ENCODE peak calls at places on chromosome 12, in nine cellular contexts. C is cardiac muscle cell, R is astrocyte, Y is mammary epithelial cell, E is lung, V is vagina, I is brain microvascular endothelial cell, T is gastrocnemius medialis, W is testis. K is an unnamed sample.

GRCh38 chr12:46649433-46649832 is 176.4 kb downstream of the SLC38A4 start:
- DNase-seq in E (no peak), W (no peak), I (no peak), Y (no peak), V (no peak), T (no peak), C (no peak), R (no peak), K (no peak)

GRCh38 chr12:124754949-124755800 is 108.5 kb downstream of the SCARB1 start:
- DNase-seq in V (no peak), R (peak; percentile 80), I (peak; percentile 57), W (peak; percentile 88), C (peak; percentile 98), E (peak; percentile 91), T (peak; percentile 91), Y (peak; percentile 72), K (peak; percentile 97)

GRCh38 chr12:15613981-15614380 is 175.2 kb downstream of the EPS8 start:
- DNase-seq in E (no peak), Y (no peak), T (no peak), W (no peak), C (no peak), V (no peak), R (peak; percentile 34), I (no peak), K (no peak)

GRCh38 chr12:124322271-124322998 is 27.5 kb downstream of the RFLNA start:
- DNase-seq in I (no peak), E (no peak), V (no peak), R (no peak), W (no peak), C (no peak), T (no peak), Y (peak; percentile 7), K (no peak)

GRCh38 chr12:127822743-127823433 is 444.1 kb upstream of the TMEM132C start:
- DNase-seq in V (peak; percentile 28), W (peak; percentile 40), T (no peak), E (no peak), Y (no peak), R (peak; percentile 33), I (no peak), C (no peak), K (no peak)

GRCh38 chr12:14443531-14443930 is 78.0 kb downstream of the ATF7IP start:
- DNase-seq in I (no peak), Y (no peak), R (no peak), C (peak; percentile 31), T (no peak), V (no peak), E (no peak), W (no peak), K (no peak)

GRCh38 chr12:49019435-49020317 is 1.1 kb upstream of the PRKAG1 start:
- DNase-seq in T (no peak), Y (no peak), R (no peak), C (peak; percentile 50), I (peak; percentile 40), V (no peak), W (no peak), E (no peak), K (no peak)

GRCh38 chr12:113222730-113223531 is 1.7 kb downstream of the TPCN1 start:
- DNase-seq in I (peak; percentile 69), T (peak; percentile 88), V (no peak), E (peak; percentile 72), R (peak; percentile 80), C (peak; percentile 93), Y (peak; percentile 15), W (peak; percentile 76), K (peak; percentile 83)

GRCh38 chr12:121439715-121440114 is 39.8 kb downstream of the RNF34 start:
- DNase-seq in I (no peak), R (no peak), W (no peak), C (no peak), V (no peak), Y (no peak), E (no peak), T (no peak), K (no peak)

GRCh38 chr12:121442028-121442948 is 42.4 kb downstream of the RNF34 start:
- DNase-seq in R (no peak), E (no peak), V (no peak), I (no peak), Y (no peak), T (no peak), W (no peak), C (no peak), K (no peak)

GRCh38 chr12:121443193-121443829 is 43.4 kb downstream of the RNF34 start:
- DNase-seq in T (peak; percentile 80), I (peak; percentile 77), R (peak; percentile 29), C (peak; percentile 82), V (no peak), Y (peak; percentile 68), W (peak; percentile 93), E (peak; percentile 84), K (peak; percentile 74)

GRCh38 chr12:121440768-121441167 is 40.9 kb downstream of the RNF34 start:
- DNase-seq in C (no peak), E (no peak), V (no peak), T (no peak), Y (no peak), I (no peak), R (no peak), W (no peak), K (no peak)

GRCh38 chr12:121441555-121441954 is 41.6 kb downstream of the RNF34 start:
- DNase-seq in W (peak; percentile 60), T (no peak), I (no peak), C (no peak), Y (no peak), V (no peak), E (no peak), R (no peak), K (no peak)
- TF ChIP-seq CTCF in W (peak; percentile 15), T (peak; percentile 23), I (no peak), C (no peak), Y (no peak), V (no peak), E (no peak), R (no peak), K (no peak)

GRCh38 chr12:2482938-2483337 is 311.8 kb upstream of the FKBP4 start:
- DNase-seq in Y (no peak), V (no peak), W (no peak), I (no peak), R (no peak), T (no peak), C (peak; percentile 19), E (no peak), K (no peak)

GRCh38 chr12:2479866-2480510 is 314.8 kb upstream of the FKBP4 start:
- DNase-seq in V (no peak), Y (no peak), W (no peak), E (no peak), I (no peak), C (no peak), T (no peak), R (no peak), K (no peak)

GRCh38 chr12:2483713-2484112 is 311.1 kb upstream of the FKBP4 start:
- DNase-seq in V (no peak), W (no peak), Y (no peak), R (no peak), T (no peak), C (no peak), I (no peak), E (no peak), K (no peak)

GRCh38 chr12:2481951-2482350 is 312.8 kb upstream of the FKBP4 start:
- DNase-seq in Y (no peak), W (no peak), R (no peak), E (no peak), T (no peak), I (no peak), C (no peak), V (no peak), K (no peak)

DNA sequence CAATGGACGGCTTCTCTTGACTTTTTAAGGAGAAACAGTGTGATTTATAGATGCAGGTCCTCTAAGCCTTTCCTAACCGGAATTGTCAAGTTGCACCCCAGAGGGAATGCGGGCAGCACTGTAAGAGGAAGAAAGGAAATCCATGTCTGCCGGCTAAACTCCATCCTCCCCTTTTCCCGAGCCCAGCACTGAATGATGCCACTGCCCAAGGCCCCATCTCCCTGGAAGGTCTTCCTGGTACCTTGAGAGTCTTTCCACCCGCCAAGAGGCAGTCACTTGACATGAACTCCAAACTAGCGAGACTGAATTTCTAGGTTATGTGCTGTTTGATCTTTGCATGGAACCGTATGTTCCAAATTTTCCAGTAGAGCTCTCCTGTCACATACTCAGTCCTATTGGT is 313.4 kb upstream of the FKBP4 start:
- DNase-seq in Y (no peak), V (no peak), T (no peak), E (no peak), I (no peak), R (no peak), W (no peak), C (no peak), K (no peak)
- H3K27me3 ChIP-seq in Y (peaks cover 2% of the 10 kb centered on the region), V (no peaks in the 10 kb centered on the region), T (peaks cover 4% of the 10 kb centered on the region), E (no peaks in the 10 kb centered on the region), I (no peaks in the 10 kb centered on the region), R (peaks cover 4% of the 10 kb centered on the region), W (no peaks in the 10 kb centered on the region), C (no peaks in the 10 kb centered on the region), K (no peaks in the 10 kb centered on the region)

GRCh38 chr12:50615534-50616296 is 110.9 kb downstream of the DIP2B start:
- DNase-seq in R (peak; percentile 63), V (no peak), Y (peak; percentile 90), C (no peak), T (no peak), E (no peak), I (no peak), W (no peak), K (no peak)

GRCh38 chr12:50613463-50613862 is 108.7 kb downstream of the DIP2B start:
- DNase-seq in R (no peak), T (no peak), E (no peak), Y (peak; percentile 12), C (no peak), I (no peak), W (no peak), V (no peak), K (no peak)

GRCh38 chr12:50611021-50611420 is 106.2 kb downstream of the DIP2B start:
- DNase-seq in Y (no peak), I (no peak), V (no peak), W (no peak), R (no peak), E (no peak), T (no peak), C (no peak), K (no peak)

GRCh38 chr12:50612882-50613281 is 108.1 kb downstream of the DIP2B start:
- DNase-seq in Y (no peak), W (peak; percentile 35), V (no peak), T (no peak), C (no peak), I (no peak), E (no peak), R (no peak), K (no peak)

GRCh38 chr12:50614167-50614762 is 109.5 kb downstream of the DIP2B start:
- DNase-seq in R (peak; percentile 90), W (no peak), I (peak; percentile 82), C (peak; percentile 81), Y (peak; percentile 81), T (no peak), E (no peak), V (no peak), K (no peak)
- H3K27ac ChIP-seq in R (peak overlapping the region; percentile 76), W (no peak overlapping the region), I (peak overlapping the region; percentile 45), C (peak overlapping the region; percentile 87), Y (peak overlapping the region; percentile 95), T (no peak overlapping the region), E (no peak overlapping the region), V (peak overlapping the region; percentile 3), K (no peak overlapping the region)

DNA sequence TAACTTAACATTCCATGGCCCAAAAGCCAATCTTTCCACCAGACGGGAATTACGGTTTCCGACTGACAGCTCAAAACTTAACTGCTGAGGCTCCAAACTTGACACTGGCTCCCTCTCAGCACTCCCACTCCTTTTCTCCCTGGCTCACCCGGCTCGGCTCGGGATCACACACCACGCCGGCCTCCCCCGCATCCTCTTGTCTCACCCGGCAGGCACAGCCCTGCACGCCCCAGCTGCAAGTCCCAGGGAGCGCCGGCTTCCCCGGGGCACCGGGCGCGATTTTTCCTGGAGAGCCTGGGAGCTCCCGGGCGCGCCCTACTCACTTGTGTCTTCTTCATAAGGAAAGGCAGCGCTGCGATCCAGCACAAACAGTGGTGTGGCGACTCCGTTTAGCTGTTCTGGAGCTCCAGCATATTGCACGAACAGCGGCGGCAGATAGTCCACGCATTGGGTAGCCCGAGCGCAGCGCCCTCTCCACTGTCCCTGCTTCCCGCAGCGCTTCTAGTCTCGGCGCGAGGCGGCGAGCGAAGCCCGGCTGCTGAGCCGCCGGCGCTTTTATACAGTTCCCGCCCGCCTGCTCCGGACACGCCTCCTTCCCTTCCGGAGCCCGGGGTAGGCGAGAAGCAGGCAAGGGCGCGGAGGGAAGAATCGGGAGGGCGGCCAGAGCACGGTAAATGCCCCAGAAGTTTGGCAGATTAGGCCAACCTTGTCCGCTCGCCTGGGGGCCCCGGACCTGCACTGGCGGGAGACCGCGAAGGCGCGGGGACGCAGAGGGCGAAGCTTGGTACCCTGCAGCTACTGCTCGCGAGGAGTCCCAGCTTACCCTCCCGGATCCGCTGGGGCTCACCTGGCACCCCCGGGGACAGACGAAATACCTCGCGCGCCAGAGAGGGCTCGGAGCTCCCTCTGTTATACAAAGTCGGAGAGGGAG is at the start of gene KITLG:
- DNase-seq in T (peak; percentile 58), I (peak; percentile 81), Y (peak; percentile 90), C (peak; percentile 93), V (no peak), R (peak; percentile 76), W (peak; percentile 89), E (peak; percentile 85), K (peak; percentile 83)
- TF ChIP-seq CTCF in T (peak; percentile 34), I (peak; percentile 51), Y (peak; percentile 63), C (peak; percentile 49), V (no peak), R (no peak), W (no peak), E (peak; percentile 15), K (peak; percentile 60)